ENCODE peak calls at places on chromosome 15, in five cellular contexts. S is CD8-positive, alpha-beta memory T cell; H is stimulated activated CD4-positive, alpha-beta T cell treated with anti-CD3 and anti-CD28 coated beads, TNF-alpha, amount 100 ng/mL, for 4 hours; U is stimulated activated CD8-positive, alpha-beta memory T cell treated with anti-CD3 and anti-CD28 coated beads, Interleukin-15, amount 100 ng/mL, for 1 hour; K is uterus. C is an unnamed sample.

GRCh38 chr15:90266485-90266884 is 1.0 kb downstream of the NGRN start:
- DNase-seq in U (no peak), K (no peak), H (no peak), S (peak), C (no peak)

GRCh38 chr15:78571382-78571781 is 6.1 kb downstream of the CHRNA5 start:
- DNase-seq in H (no peak), K (no peak), U (no peak), S (no peak), C (no peak)

GRCh38 chr15:73593278-73594074 is 39.7 kb downstream of the NPTN start:
- DNase-seq in H (no peak), U (no peak), S (no peak), K (no peak), C (no peak)

GRCh38 chr15:53074221-53074620 is 284.1 kb upstream of the ONECUT1 start:
- DNase-seq in S (no peak), U (no peak), K (no peak), H (no peak), C (no peak)

GRCh38 chr15:46277451-46277850 is 642.6 kb downstream of the SQOR start:
- DNase-seq in U (no peak), K (no peak), S (no peak), H (no peak), C (no peak)

GRCh38 chr15:40427188-40427587 is 13.6 kb upstream of the BAHD1 start:
- DNase-seq in S (no peak), H (no peak), K (no peak), U (no peak), C (no peak)

GRCh38 chr15:42775431-42775830 is 38.5 kb upstream of the CDAN1 start:
- DNase-seq in U (no peak), K (no peak), S (no peak), H (no peak), C (no peak)

GRCh38 chr15:29424118-29424517 is 154.5 kb upstream of the NSMCE3 start:
- DNase-seq in H (no peak), S (no peak), U (no peak), K (no peak), C (no peak)

GRCh38 chr15:80266745-80267144 is 14.7 kb upstream of the CTXND1 start:
- DNase-seq in S (no peak), H (no peak), U (no peak), K (no peak), C (no peak)

GRCh38 chr15:53522878-53523455 is 236.5 kb downstream of the WDR72 start:
- DNase-seq in S (no peak), H (no peak), K (no peak), U (no peak), C (no peak)

GRCh38 chr15:99605490-99605931 is 39.7 kb downstream of the MEF2A start:
- DNase-seq in K (no peak), H (no peak), S (no peak), U (no peak), C (no peak)

GRCh38 chr15:31606261-31606669 is 279.6 kb downstream of the KLF13 start:
- DNase-seq in U (no peak), H (no peak), S (no peak), K (no peak), C (no peak)

GRCh38 chr15:85763157-85763556 is 31.6 kb downstream of the KLHL25 start:
- DNase-seq in K (no peak), S (no peak), U (no peak), H (no peak), C (no peak)

GRCh38 chr15:70260096-70260495 is 162.4 kb upstream of the TLE3 start:
- DNase-seq in S (no peak), U (no peak), H (no peak), K (no peak), C (no peak)

GRCh38 chr15:83659011-83659811 is 5.3 kb downstream of the ADAMTSL3 start:
- DNase-seq in U (no peak), H (no peak), K (peak), S (no peak), C (no peak)